ENCODE peak calls at places on chromosomes 16 and 17, in four cellular contexts. C is lower lobe of right lung, N is A673, H is tibial nerve. K is an unnamed sample.

GRCh38 chr16:86334062-86334461 is 176.3 kb upstream of the FOXF1 start:
- DNase-seq in C (no peak), N (no peak), H (no peak), K (no peak)

GRCh38 chr17:5537251-5537650 is 47.1 kb downstream of the NLRP1 start:
- DNase-seq in C (no peak), H (no peak), N (no peak), K (no peak)

GRCh38 chr16:81174644-81175324 is 63.7 kb upstream of the BCO1 start:
- DNase-seq in C (no peak), H (no peak), N (no peak), K (no peak)

GRCh38 chr17:66526827-66527226 is 224.4 kb downstream of the PRKCA start:
- DNase-seq in C (no peak), H (no peak), N (no peak), K (no peak)

GRCh38 chr16:8740775-8741355 is 56.6 kb downstream of the TMEM186 start:
- DNase-seq in N (no peak), H (no peak), C (no peak), K (no peak)

GRCh38 chr16:79595916-79596450 is 4.6 kb downstream of the MAF start:
- DNase-seq in N (no peak), C (no peak), H (no peak), K (no peak)

GRCh38 chr16:53773150-53773846 is 69.3 kb downstream of the FTO start:
- DNase-seq in C (no peak), H (no peak), N (peak), K (no peak)

GRCh38 chr16:47851026-47851610 is 304.7 kb downstream of the ABCC12 start:
- DNase-seq in C (no peak), H (no peak), N (no peak), K (no peak)

GRCh38 chr17:3655766-3656165 is 12.6 kb downstream of the TAX1BP3 start:
- DNase-seq in N (no peak), H (no peak), C (no peak), K (no peak)

GRCh38 chr17:18319604-18320256 is 4.6 kb downstream of the SMCR8 start:
- DNase-seq in N (peak), C (no peak), H (no peak), K (no peak)
- TF ChIP-seq CTCF in N (peak), C (no peak), H (no peak), K (peak)

GRCh38 chr16:1775846-1776671 is 3.1 kb upstream of the MRPS34 start:
- DNase-seq in N (no peak), C (no peak), H (no peak), K (no peak)

GRCh38 chr16:1773703-1774455 is 945 bp upstream of the MRPS34 start:
- DNase-seq in H (no peak), N (no peak), C (no peak), K (no peak)

GRCh38 chr16:1772908-1773702 is at the start of gene MRPS34:
- DNase-seq in N (peak), H (peak), C (peak), K (peak)

GRCh38 chr16:1775006-1775845 is 2.3 kb upstream of the MRPS34 start:
- DNase-seq in C (no peak), H (no peak), N (no peak), K (no peak)

DNA sequence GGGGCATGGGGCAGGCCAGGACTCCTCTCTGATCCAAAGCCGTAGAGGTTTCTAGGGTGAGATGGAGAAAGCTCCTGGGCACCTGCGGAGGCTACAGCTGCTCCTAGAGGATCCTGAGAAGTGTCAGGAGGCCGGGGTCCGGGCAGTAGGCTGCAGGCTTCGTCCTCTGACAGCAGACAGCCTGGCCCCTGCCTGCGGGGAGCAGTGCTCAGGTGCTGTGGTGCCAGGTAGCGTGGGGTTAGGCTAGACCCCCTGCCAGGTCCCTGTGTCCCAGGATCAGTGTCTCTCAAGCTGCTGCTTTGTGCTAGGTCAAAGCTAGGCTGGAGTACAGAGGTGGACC is 1.5 kb upstream of the MRPS34 start:
- DNase-seq in C (no peak), H (no peak), N (no peak), K (no peak)
- H3K4me3 ChIP-seq in C (peak), H (no peak), N (peak), K (peak)

DNA sequence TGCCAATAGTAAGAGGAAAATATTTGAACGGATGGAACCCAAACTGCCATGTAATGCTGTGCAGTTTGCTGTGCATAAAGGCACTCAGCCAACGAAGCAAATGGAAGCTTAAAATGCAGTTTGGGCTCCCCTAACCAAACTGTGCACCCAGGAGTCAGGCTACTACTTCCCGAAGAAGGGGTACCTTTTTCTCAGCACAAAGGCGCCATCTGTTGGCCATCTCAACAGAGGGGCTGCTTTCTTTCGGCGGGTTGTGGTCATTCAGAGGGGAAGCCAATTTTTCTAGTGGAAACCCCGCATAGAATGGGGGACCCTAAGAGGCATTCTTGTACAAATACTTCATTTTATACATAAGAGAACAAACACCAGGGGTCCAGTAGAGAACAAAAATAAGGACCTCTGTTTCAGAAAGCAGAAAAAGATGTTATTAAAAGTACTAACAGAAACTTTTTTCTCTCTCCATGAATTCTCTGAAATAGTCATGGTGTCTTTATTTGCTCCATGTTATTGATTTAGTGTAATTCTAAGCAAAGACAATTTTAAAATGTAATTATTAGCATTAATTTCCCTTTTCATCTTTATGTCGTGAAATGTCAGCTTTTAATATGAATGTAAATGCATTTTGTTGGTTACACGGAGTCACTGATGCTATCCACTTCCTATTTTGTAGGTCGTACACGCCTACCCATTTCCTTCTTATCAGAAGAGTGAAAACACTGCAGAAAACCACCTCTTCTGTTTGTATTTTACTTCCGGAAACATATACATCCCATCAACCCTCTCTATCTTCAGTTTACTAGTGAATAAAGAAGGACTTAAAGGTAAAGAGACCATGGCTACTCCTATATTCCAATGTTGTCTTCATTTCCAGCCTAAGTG is 453.3 kb downstream of the KCNJ2 start:
- DNase-seq in C (peak), H (no peak), N (peak), K (no peak)
- TF ChIP-seq CTCF in C (peak), H (no peak), N (peak), K (peak)

GRCh38 chr16:65122974-65123845 is 1.3 kb upstream of the CDH11 start:
- DNase-seq in N (peak), C (peak), H (peak), K (no peak)
- H3K4me3 ChIP-seq in N (peak), C (peak), H (peak), K (no peak)

DNA sequence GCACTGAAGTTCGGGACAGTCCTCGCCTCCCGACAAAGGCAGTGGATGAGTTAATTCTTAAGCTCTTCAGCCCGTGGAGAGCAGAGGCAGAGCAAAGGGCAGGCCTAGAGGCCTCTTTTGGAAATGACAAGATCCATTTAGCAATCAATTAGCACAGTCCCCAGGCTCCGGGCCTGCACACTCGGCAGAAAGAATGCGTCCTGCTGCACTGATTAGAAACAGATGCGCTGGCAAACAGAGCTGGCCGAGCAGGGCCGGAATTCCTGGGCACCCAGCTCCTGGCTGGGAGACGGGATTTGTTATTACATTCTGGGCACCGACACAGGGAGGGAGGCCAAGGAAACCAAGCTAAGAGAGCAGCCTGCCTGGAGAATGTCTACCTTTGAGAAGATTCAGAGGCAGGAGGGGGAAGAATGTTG is 162.9 kb downstream of the COPRS start:
- DNase-seq in C (peak), H (peak), N (peak), K (no peak)
- TF ChIP-seq CTCF in C (no peak), H (peak), N (no peak), K (no peak)

GRCh38 chr17:50464736-50465135 is 3.9 kb downstream of the CHAD start:
- DNase-seq in H (no peak), N (no peak), C (no peak), K (no peak)
- H3K4me3 ChIP-seq in H (no peak), N (no peak), C (no peak), K (no peak)

DNA sequence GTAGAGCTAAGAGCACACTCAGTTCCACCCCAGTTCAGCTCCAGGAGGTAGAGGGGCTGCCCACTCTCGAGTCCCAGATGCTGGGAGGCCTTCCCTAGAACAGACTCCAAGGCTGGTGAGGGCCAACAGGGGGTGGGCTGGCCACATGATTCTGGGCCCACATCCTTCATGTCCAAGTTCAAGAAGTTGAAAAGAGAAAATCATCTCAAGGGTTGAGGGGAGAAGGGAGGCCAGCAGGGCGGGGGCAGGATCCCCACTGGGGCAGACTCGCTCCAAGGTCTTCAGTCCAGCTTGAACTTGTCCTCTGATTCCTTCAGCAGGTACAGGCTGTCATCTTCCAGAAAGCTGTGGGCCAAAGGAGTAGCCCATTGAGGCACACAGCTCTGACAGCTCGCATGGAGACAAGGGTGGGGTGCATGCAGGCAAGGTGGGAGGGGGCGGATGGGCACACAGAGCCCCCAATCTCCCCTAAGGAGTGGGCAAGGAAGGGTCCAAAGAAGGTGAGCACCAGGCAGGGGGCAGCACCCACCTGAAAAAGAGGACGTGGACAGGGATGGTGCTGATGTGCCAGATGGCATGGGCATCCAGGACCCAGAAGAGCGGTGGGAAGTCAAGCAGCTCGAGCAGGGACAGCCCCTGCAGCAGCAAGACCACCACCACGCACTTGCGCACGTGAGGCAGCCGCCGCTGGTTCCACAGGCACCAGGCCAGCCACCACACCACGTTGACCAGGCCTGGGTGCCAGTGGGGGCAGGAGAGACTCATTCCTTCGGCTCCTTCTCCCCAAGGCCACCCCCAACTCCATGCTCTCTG is 4.5 kb downstream of the PNMT start:
- DNase-seq in N (no peak), H (no peak), C (no peak), K (no peak)
- TF ChIP-seq CTCF in N (no peak), H (no peak), C (no peak), K (no peak)

GRCh38 chr17:14818469-14818868 is 446.7 kb downstream of the PMP22 start:
- DNase-seq in C (no peak), H (no peak), N (no peak), K (no peak)
- H3K4me3 ChIP-seq in C (no peak), H (no peak), N (no peak), K (no peak)

DNA sequence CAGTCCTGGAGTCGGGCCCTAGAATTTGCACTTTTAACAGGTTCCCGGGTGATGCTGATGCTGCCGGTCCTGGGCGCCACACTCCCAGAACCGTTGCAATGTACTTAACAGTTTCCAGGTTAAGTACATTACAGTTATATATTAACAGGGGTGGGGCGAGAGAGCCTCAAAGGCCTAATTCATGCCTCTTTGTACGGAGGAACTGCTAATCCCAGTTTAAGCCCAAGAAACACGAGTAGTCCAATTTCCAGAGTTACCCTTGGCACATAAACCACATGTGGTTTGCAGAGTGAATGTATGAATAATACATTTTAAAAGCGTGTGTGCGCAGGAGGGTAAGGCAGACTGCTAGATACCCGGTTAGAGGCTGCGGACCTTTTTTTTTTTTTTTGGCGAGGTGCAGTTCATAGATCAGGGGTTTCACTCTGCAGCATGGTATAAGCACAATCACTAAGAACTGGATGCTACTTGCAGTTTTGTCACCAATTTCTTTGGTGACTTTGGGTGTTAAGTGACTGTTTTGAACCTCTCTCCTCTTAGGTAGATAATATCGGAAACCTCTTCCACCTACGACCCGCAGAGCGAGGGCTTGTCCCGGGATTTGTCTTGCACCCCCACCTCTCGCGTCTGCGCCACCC is 714 bp downstream of the COX11 start:
- DNase-seq in H (no peak), C (no peak), N (peak), K (no peak)
- TF ChIP-seq CTCF in H (no peak), C (peak), N (no peak), K (peak)